ENCODE peak calls at places on chromosomes 6 and 20, in ten cellular contexts. J is posterior vena cava; O is activated T-cell treated with anti-CD3 and anti-CD28 coated beads for 24 hours; B is stimulated activated naive B cell treated with anti-CD40 and anti-IgM and Interleukin-4, amounts not matched to agents 10 μg/mL and 1 μg/mL and 100 μg/mL, for 72 hours; R is RPMI7951; H is LoVo; X is amniotic epithelial cell; A is neural progenitor cell; Q is brain microvascular endothelial cell; E is amygdala. M is an unnamed sample.

GRCh38 chr6:148112851-148113319 is 229.8 kb upstream of the SASH1 start:
- DNase-seq in E (no peak), R (no peak), J (no peak), X (no peak), B (no peak), O (no peak), A (no peak), Q (no peak), H (no peak), M (no peak)

GRCh38 chr20:15364781-15365180 is 1027.4 kb upstream of the FLRT3 start:
- DNase-seq in J (no peak), R (no peak), B (no peak), X (no peak), E (no peak), A (no peak), H (no peak), Q (no peak), O (no peak), M (no peak)

GRCh38 chr20:25856256-25856884 is 159.7 kb upstream of the ZNF337 start:
- DNase-seq in R (no peak), J (peak), E (no peak), H (no peak), X (no peak), O (no peak), B (no peak), A (no peak), Q (no peak), M (no peak)

GRCh38 chr6:551405-551804 is 105.5 kb downstream of the HUS1B start:
- DNase-seq in X (peak), R (peak), A (peak), B (peak), O (peak), J (no peak), E (no peak), H (no peak), Q (peak), M (no peak)

GRCh38 chr6:89302195-89302770 is 12.8 kb downstream of the GABRR2 start:
- DNase-seq in Q (no peak), R (no peak), O (no peak), J (no peak), A (no peak), X (no peak), B (no peak), H (no peak), E (no peak), M (no peak)

GRCh38 chr20:2699775-2700413 is 7.3 kb downstream of the EBF4 start:
- DNase-seq in A (no peak), E (no peak), Q (no peak), J (no peak), H (no peak), X (no peak), B (no peak), R (no peak), O (no peak), M (no peak)

GRCh38 chr6:25007269-25007699 is 71.5 kb upstream of the RIPOR2 start:
- DNase-seq in B (no peak), R (no peak), E (no peak), O (peak), J (no peak), H (no peak), Q (no peak), X (no peak), A (no peak), M (no peak)

GRCh38 chr6:143468026-143468425 is 17.4 kb downstream of the PEX3 start:
- DNase-seq in Q (no peak), E (no peak), H (no peak), R (no peak), A (no peak), X (no peak), B (no peak), O (no peak), J (no peak), M (no peak)

GRCh38 chr6:100479180-100480035 is 14.7 kb upstream of the SIM1 start:
- DNase-seq in R (peak), J (no peak), X (peak), B (no peak), O (no peak), Q (no peak), A (peak), E (no peak), H (peak), M (peak)

GRCh38 chr6:51753635-51754034 is 333.8 kb downstream of the PKHD1 start:
- DNase-seq in Q (no peak), J (no peak), O (no peak), A (peak), X (no peak), R (no peak), B (no peak), H (no peak), E (no peak), M (peak)

GRCh38 chr6:37877373-37878149 is 58.0 kb downstream of the ZFAND3 start:
- DNase-seq in X (peak), A (no peak), O (no peak), J (no peak), R (no peak), B (no peak), Q (no peak), E (no peak), H (no peak), M (no peak)

GRCh38 chr20:31684153-31685003 is 38.3 kb downstream of the BCL2L1 start:
- DNase-seq in R (no peak), J (peak), E (no peak), H (no peak), X (peak), B (peak), O (no peak), A (no peak), Q (no peak), M (no peak)

GRCh38 chr6:20688710-20689500 is 154.6 kb downstream of the CDKAL1 start:
- DNase-seq in Q (peak), E (no peak), O (no peak), J (no peak), X (peak), H (no peak), R (peak), A (no peak), B (no peak), M (no peak)

GRCh38 chr6:82331031-82331773 is 32.4 kb upstream of the TPBG start:
- DNase-seq in E (no peak), R (peak), A (peak), B (no peak), X (peak), H (peak), J (no peak), Q (no peak), O (no peak), M (no peak)

GRCh38 chr6:6851059-6851658 is 256.6 kb upstream of the RREB1 start:
- DNase-seq in A (no peak), Q (peak), H (peak), J (peak), R (peak), X (peak), O (no peak), B (no peak), E (no peak), M (no peak)

GRCh38 chr6:119116712-119117281 is 38.3 kb upstream of the FAM184A start:
- DNase-seq in O (no peak), Q (no peak), J (no peak), B (no peak), E (no peak), H (no peak), A (no peak), R (no peak), X (no peak), M (no peak)

GRCh38 chr6:116511424-116512131 is at the start of gene CALHM5:
- DNase-seq in A (peak), O (no peak), H (peak), J (peak), R (peak), B (no peak), E (no peak), X (peak), Q (peak), M (no peak)

GRCh38 chr6:126721581-126722145 is 381.7 kb downstream of the CENPW start:
- DNase-seq in Q (peak), H (no peak), A (no peak), X (peak), R (peak), E (no peak), J (no peak), B (no peak), O (no peak), M (no peak)

GRCh38 chr6:150930816-150931215 is 65.3 kb downstream of the MTHFD1L start:
- DNase-seq in Q (peak), A (no peak), R (no peak), X (peak), H (no peak), O (no peak), B (no peak), E (no peak), J (no peak), M (no peak)

GRCh38 chr6:154370545-154370944 is 13.9 kb upstream of the IPCEF1 start:
- DNase-seq in E (peak), Q (peak), B (no peak), J (no peak), O (no peak), R (peak), H (no peak), A (peak), X (peak), M (no peak)

M was measured in GM12864.